ENCODE peak calls at places on chromosomes 1 and 21, in four cellular contexts. One of them, this sample, is unnamed.

GRCh38 chr1:71490432-71490831 is 409.6 kb upstream of the ZRANB2 start:
- DNase-seq in stimulated activated CD4-positive, alpha-beta T cell treated with anti-CD3 and anti-CD28 coated beads, TNF-alpha, amount 100 ng/mL, for 1 hour: no peak
- DNase-seq in mucosa of descending colon: no peak
- DNase-seq in GM04504: no peak
- DNase-seq in this sample: no peak

GRCh38 chr1:202656951-202657646 is 53.2 kb downstream of the SYT2 start:
- DNase-seq in stimulated activated CD4-positive, alpha-beta T cell treated with anti-CD3 and anti-CD28 coated beads, TNF-alpha, amount 100 ng/mL, for 1 hour: no peak
- DNase-seq in mucosa of descending colon: no peak
- DNase-seq in GM04504: no peak
- DNase-seq in this sample: no peak

GRCh38 chr1:5734414-5734813 is 257.8 kb downstream of the NPHP4 start:
- DNase-seq in stimulated activated CD4-positive, alpha-beta T cell treated with anti-CD3 and anti-CD28 coated beads, TNF-alpha, amount 100 ng/mL, for 1 hour: no peak
- DNase-seq in mucosa of descending colon: no peak
- DNase-seq in GM04504: no peak
- DNase-seq in this sample: no peak

GRCh38 chr1:2231667-2232254 is 3.6 kb downstream of the SKI start:
- DNase-seq in stimulated activated CD4-positive, alpha-beta T cell treated with anti-CD3 and anti-CD28 coated beads, TNF-alpha, amount 100 ng/mL, for 1 hour: peak; percentile 58
- DNase-seq in mucosa of descending colon: peak; percentile 80
- DNase-seq in GM04504: no peak
- DNase-seq in this sample: peak; percentile 29

GRCh38 chr1:223153177-223154119 is 10.4 kb upstream of the TLR5 start:
- DNase-seq in stimulated activated CD4-positive, alpha-beta T cell treated with anti-CD3 and anti-CD28 coated beads, TNF-alpha, amount 100 ng/mL, for 1 hour: no peak
- DNase-seq in mucosa of descending colon: no peak
- DNase-seq in GM04504: no peak
- DNase-seq in this sample: no peak

GRCh38 chr21:46608672-46609111 is 3.8 kb upstream of the S100B start:
- DNase-seq in stimulated activated CD4-positive, alpha-beta T cell treated with anti-CD3 and anti-CD28 coated beads, TNF-alpha, amount 100 ng/mL, for 1 hour: no peak
- DNase-seq in mucosa of descending colon: no peak
- DNase-seq in GM04504: no peak
- DNase-seq in this sample: no peak

GRCh38 chr1:109186704-109187071 is 27.0 kb upstream of the SARS1 start:
- DNase-seq in stimulated activated CD4-positive, alpha-beta T cell treated with anti-CD3 and anti-CD28 coated beads, TNF-alpha, amount 100 ng/mL, for 1 hour: no peak
- DNase-seq in mucosa of descending colon: peak; percentile 22
- DNase-seq in GM04504: no peak
- DNase-seq in this sample: no peak

GRCh38 chr1:20183876-20184275 is 2.0 kb upstream of the UBXN10 start:
- DNase-seq in stimulated activated CD4-positive, alpha-beta T cell treated with anti-CD3 and anti-CD28 coated beads, TNF-alpha, amount 100 ng/mL, for 1 hour: no peak
- DNase-seq in mucosa of descending colon: no peak
- DNase-seq in GM04504: no peak
- DNase-seq in this sample: no peak

GRCh38 chr1:55610203-55610602 is 395.0 kb upstream of the USP24 start:
- DNase-seq in stimulated activated CD4-positive, alpha-beta T cell treated with anti-CD3 and anti-CD28 coated beads, TNF-alpha, amount 100 ng/mL, for 1 hour: no peak
- DNase-seq in mucosa of descending colon: peak; percentile 48
- DNase-seq in GM04504: no peak
- DNase-seq in this sample: no peak

GRCh38 chr21:31781737-31782136 is 49.8 kb upstream of the SCAF4 start:
- DNase-seq in stimulated activated CD4-positive, alpha-beta T cell treated with anti-CD3 and anti-CD28 coated beads, TNF-alpha, amount 100 ng/mL, for 1 hour: no peak
- DNase-seq in mucosa of descending colon: peak; percentile 38
- DNase-seq in GM04504: peak; percentile 9
- DNase-seq in this sample: no peak

GRCh38 chr1:159247266-159247665 is 42.6 kb downstream of the ACKR1 start:
- DNase-seq in stimulated activated CD4-positive, alpha-beta T cell treated with anti-CD3 and anti-CD28 coated beads, TNF-alpha, amount 100 ng/mL, for 1 hour: no peak
- DNase-seq in mucosa of descending colon: no peak
- DNase-seq in GM04504: no peak
- DNase-seq in this sample: no peak

GRCh38 chr1:62437273-62437945 is 560 bp downstream of the USP1 start:
- DNase-seq in stimulated activated CD4-positive, alpha-beta T cell treated with anti-CD3 and anti-CD28 coated beads, TNF-alpha, amount 100 ng/mL, for 1 hour: peak; percentile 24
- DNase-seq in mucosa of descending colon: no peak
- DNase-seq in GM04504: no peak
- DNase-seq in this sample: peak; percentile 19

GRCh38 chr1:173417563-173417962 is 59.6 kb upstream of the PRDX6 start:
- DNase-seq in stimulated activated CD4-positive, alpha-beta T cell treated with anti-CD3 and anti-CD28 coated beads, TNF-alpha, amount 100 ng/mL, for 1 hour: no peak
- DNase-seq in mucosa of descending colon: no peak
- DNase-seq in GM04504: no peak
- DNase-seq in this sample: no peak

GRCh38 chr1:40094481-40095110 is 2.5 kb downstream of the PPT1 start:
- DNase-seq in stimulated activated CD4-positive, alpha-beta T cell treated with anti-CD3 and anti-CD28 coated beads, TNF-alpha, amount 100 ng/mL, for 1 hour: no peak
- DNase-seq in mucosa of descending colon: no peak
- DNase-seq in GM04504: no peak
- DNase-seq in this sample: no peak

GRCh38 chr21:44984428-44984791 is 44.6 kb downstream of the SLX9 start:
- DNase-seq in stimulated activated CD4-positive, alpha-beta T cell treated with anti-CD3 and anti-CD28 coated beads, TNF-alpha, amount 100 ng/mL, for 1 hour: no peak
- DNase-seq in mucosa of descending colon: no peak
- DNase-seq in GM04504: no peak
- DNase-seq in this sample: no peak

GRCh38 chr21:42956824-42957632 is 17.3 kb upstream of the PKNOX1 start:
- DNase-seq in stimulated activated CD4-positive, alpha-beta T cell treated with anti-CD3 and anti-CD28 coated beads, TNF-alpha, amount 100 ng/mL, for 1 hour: no peak
- DNase-seq in mucosa of descending colon: no peak
- DNase-seq in GM04504: no peak
- DNase-seq in this sample: peak; percentile 83

GRCh38 chr21:27825035-27825434 is 858.1 kb upstream of the ADAMTS5 start:
- DNase-seq in stimulated activated CD4-positive, alpha-beta T cell treated with anti-CD3 and anti-CD28 coated beads, TNF-alpha, amount 100 ng/mL, for 1 hour: no peak
- DNase-seq in mucosa of descending colon: no peak
- DNase-seq in GM04504: no peak
- DNase-seq in this sample: no peak

GRCh38 chr1:182515556-182515955 is 65.6 kb downstream of the RGSL1 start:
- DNase-seq in stimulated activated CD4-positive, alpha-beta T cell treated with anti-CD3 and anti-CD28 coated beads, TNF-alpha, amount 100 ng/mL, for 1 hour: no peak
- DNase-seq in mucosa of descending colon: no peak
- DNase-seq in GM04504: no peak
- DNase-seq in this sample: no peak

GRCh38 chr1:165144757-165145397 is 211.6 kb downstream of the LMX1A start:
- DNase-seq in stimulated activated CD4-positive, alpha-beta T cell treated with anti-CD3 and anti-CD28 coated beads, TNF-alpha, amount 100 ng/mL, for 1 hour: peak; percentile 2
- DNase-seq in mucosa of descending colon: peak; percentile 69
- DNase-seq in GM04504: peak; percentile 38
- DNase-seq in this sample: no peak

GRCh38 chr1:84944767-84945486 is 51.9 kb upstream of the LPAR3 start:
- DNase-seq in stimulated activated CD4-positive, alpha-beta T cell treated with anti-CD3 and anti-CD28 coated beads, TNF-alpha, amount 100 ng/mL, for 1 hour: peak; percentile 15
- DNase-seq in mucosa of descending colon: peak; percentile 77
- DNase-seq in GM04504: peak; percentile 84
- DNase-seq in this sample: peak; percentile 57

GRCh38 chr1:235972316-235973090 is 92.4 kb downstream of the NID1 start:
- DNase-seq in stimulated activated CD4-positive, alpha-beta T cell treated with anti-CD3 and anti-CD28 coated beads, TNF-alpha, amount 100 ng/mL, for 1 hour: no peak
- DNase-seq in mucosa of descending colon: no peak
- DNase-seq in GM04504: peak; percentile 65
- DNase-seq in this sample: no peak

GRCh38 chr1:117734403-117734802 is 128.6 kb downstream of the TENT5C start:
- DNase-seq in stimulated activated CD4-positive, alpha-beta T cell treated with anti-CD3 and anti-CD28 coated beads, TNF-alpha, amount 100 ng/mL, for 1 hour: no peak
- DNase-seq in mucosa of descending colon: no peak
- DNase-seq in GM04504: no peak
- DNase-seq in this sample: no peak

This sample was measured in activated CD4-positive, CD25-positive, alpha-beta regulatory T cell.